ENCODE peak calls at places on chromosome 22, in six cellular contexts. O, W, B, M, Z and R are unnamed samples.
A peak's percentile ranks its signal among the peaks of the same experiment; 100 is the strongest.

GRCh38 chr22:37741312-37741795 is 44.5 kb downstream of the TRIOBP start:
- DNase-seq in Z (no peak), O (peak; percentile 88), W (peak; percentile 86), M (peak; percentile 97), B (no peak), R (peak; percentile 96)

GRCh38 chr22:19121631-19122142 is 525 bp downstream of the DGCR2 start:
- DNase-seq in M (no peak), Z (peak; percentile 59), O (peak; percentile 46), B (no peak), W (no peak), R (peak; percentile 68)

GRCh38 chr22:31347251-31348008 is 1.3 kb upstream of the PATZ1 start:
- DNase-seq in W (peak; percentile 29), B (peak; percentile 32), O (peak; percentile 50), M (no peak), Z (peak; percentile 86), R (peak; percentile 86)

GRCh38 chr22:20425821-20426615 is 11.6 kb downstream of the SCARF2 start:
- DNase-seq in Z (no peak), M (no peak), W (no peak), O (no peak), B (no peak), R (no peak)

GRCh38 chr22:30752771-30753170 is 58.1 kb downstream of the OSBP2 start:
- DNase-seq in W (no peak), O (no peak), Z (no peak), M (no peak), B (no peak), R (no peak)

GRCh38 chr22:39144101-39144815 is 8.2 kb downstream of the CBX7 start:
- DNase-seq in M (no peak), W (no peak), Z (peak; percentile 74), B (peak; percentile 42), O (peak; percentile 24), R (peak; percentile 73)

GRCh38 chr22:44361391-44362126 is 48.8 kb upstream of the SHISAL1 start:
- DNase-seq in W (no peak), Z (no peak), M (no peak), O (no peak), B (no peak), R (no peak)

GRCh38 chr22:49568751-49569285 is 258.9 kb downstream of the BRD1 start:
- DNase-seq in B (no peak), W (no peak), M (no peak), O (peak; percentile 2), Z (no peak), R (no peak)

GRCh38 chr22:18088825-18089568 is 11.2 kb downstream of the PEX26 start:
- DNase-seq in B (peak; percentile 15), W (no peak), M (no peak), Z (no peak), O (no peak), R (no peak)

GRCh38 chr22:29096736-29097669 is 24.2 kb downstream of the KREMEN1 start:
- DNase-seq in W (no peak), M (no peak), Z (no peak), B (no peak), O (no peak), R (no peak)

GRCh38 chr22:27810566-27810965 is 9.0 kb upstream of the MN1 start:
- DNase-seq in Z (no peak), M (peak; percentile 33), W (no peak), B (no peak), O (peak; percentile 86), R (peak; percentile 89)

GRCh38 chr22:46069518-46070214 is 80.7 kb upstream of the PPARA start:
- DNase-seq in M (peak; percentile 79), W (peak; percentile 74), O (peak; percentile 92), B (no peak), Z (no peak), R (peak; percentile 92)

GRCh38 chr22:40076702-40077645 is 82.2 kb downstream of the FAM83F start:
- DNase-seq in B (no peak), W (peak; percentile 22), Z (no peak), O (no peak), M (no peak), R (peak; percentile 60)

GRCh38 chr22:22916952-22917290 is 29.3 kb downstream of the IGLL5 start:
- DNase-seq in M (no peak), W (no peak), Z (no peak), B (no peak), O (no peak), R (no peak)

GRCh38 chr22:47333625-47334024 is 571.2 kb downstream of the TBC1D22A start:
- DNase-seq in Z (no peak), M (no peak), B (no peak), W (no peak), O (no peak), R (peak; percentile 14)

GRCh38 chr22:41237707-41238569 is 2.8 kb downstream of the CHADL start:
- DNase-seq in Z (peak; percentile 86), O (peak; percentile 35), M (no peak), W (peak; percentile 48), B (peak; percentile 69), R (peak; percentile 59)

GRCh38 chr22:22720724-22721261 is 76.4 kb downstream of the GGTLC2 start:
- DNase-seq in Z (peak; percentile 50), B (no peak), W (no peak), M (peak; percentile 25), O (peak; percentile 38), R (peak; percentile 57)

GRCh38 chr22:20771918-20772625 is 1.8 kb upstream of the SERPIND1 start:
- DNase-seq in W (no peak), Z (no peak), O (no peak), B (no peak), M (no peak), R (no peak)

GRCh38 chr22:27435839-27436581 is 365.5 kb downstream of the MN1 start:
- DNase-seq in Z (no peak), W (no peak), B (no peak), M (no peak), O (peak; percentile 40), R (peak; percentile 86)

GRCh38 chr22:28810839-28811491 is 10.6 kb upstream of the XBP1 start:
- DNase-seq in B (no peak), M (no peak), W (peak; percentile 99), Z (no peak), O (no peak), R (no peak)

GRCh38 chr22:35152316-35152715 is 86.4 kb downstream of the ISX start:
- DNase-seq in B (no peak), O (no peak), W (no peak), M (no peak), Z (no peak), R (no peak)

GRCh38 chr22:21038405-21038804 is 6.0 kb upstream of the SLC7A4 start:
- DNase-seq in W (no peak), M (peak; percentile 25), Z (no peak), B (no peak), O (no peak), R (peak; percentile 38)

GRCh38 chr22:44360306-44360685 is 47.5 kb upstream of the SHISAL1 start:
- DNase-seq in W (no peak), B (no peak), Z (no peak), O (no peak), M (no peak), R (no peak)

GRCh38 chr22:19060356-19061009 is 61.7 kb downstream of the DGCR2 start:
- DNase-seq in W (no peak), Z (no peak), M (peak; percentile 9), O (no peak), B (no peak), R (peak; percentile 41)

GRCh38 chr22:34808618-34809017 is 257.3 kb upstream of the ISX start:
- DNase-seq in B (no peak), O (no peak), M (no peak), Z (no peak), W (no peak), R (no peak)

GRCh38 chr22:33210129-33210784 is 152.1 kb upstream of the SYN3 start:
- DNase-seq in O (no peak), M (no peak), B (no peak), W (no peak), Z (peak; percentile 52), R (peak; percentile 61)